ENCODE peak calls at places on chromosomes 5 and 9, in four cellular contexts. K is HepG2, V is IMR-90, O is A549. F is an unnamed sample.

GRCh38 chr9:93110400-93110855 is 14.4 kb downstream of the CARD19 start:
- DNase-seq in K (no peak), V (no peak), O (no peak), F (no peak)

GRCh38 chr9:13665418-13666066 is 386.1 kb upstream of the MPDZ start:
- DNase-seq in K (peak), V (peak), O (no peak), F (no peak)

GRCh38 chr9:130940693-130941576 is 1.9 kb upstream of the FIBCD1 start:
- DNase-seq in K (peak), V (peak), O (peak), F (peak)

GRCh38 chr5:145246379-145246778 is 588.8 kb downstream of the PRELID2 start:
- DNase-seq in K (no peak), V (no peak), O (no peak), F (no peak)

GRCh38 chr5:90783460-90784333 is 225.1 kb downstream of the ADGRV1 start:
- DNase-seq in K (peak), V (peak), O (peak), F (peak)

GRCh38 chr9:79273311-79273710 is 298.5 kb upstream of the TLE4 start:
- DNase-seq in K (no peak), V (no peak), O (no peak), F (no peak)

GRCh38 chr9:16960084-16960483 is 89.6 kb upstream of the BNC2 start:
- DNase-seq in K (no peak), V (peak), O (no peak), F (no peak)

GRCh38 chr5:149471406-149472183 is 79.6 kb downstream of the CSNK1A1 start:
- DNase-seq in K (no peak), V (peak), O (peak), F (no peak)

GRCh38 chr9:37350486-37351190 is 71.9 kb upstream of the GRHPR start:
- DNase-seq in K (no peak), V (peak), O (no peak), F (no peak)

GRCh38 chr5:82388186-82388585 is 110.0 kb upstream of the RPS23 start:
- DNase-seq in K (no peak), V (peak), O (no peak), F (no peak)

GRCh38 chr5:57441557-57441956 is 41.1 kb downstream of the ACTBL2 start:
- DNase-seq in K (no peak), V (peak), O (no peak), F (no peak)

GRCh38 chr5:121984250-121984649 is 22.5 kb downstream of the SRFBP1 start:
- DNase-seq in K (no peak), V (no peak), O (no peak), F (no peak)

GRCh38 chr5:121987052-121987684 is 25.4 kb downstream of the SRFBP1 start:
- DNase-seq in K (no peak), V (no peak), O (no peak), F (no peak)

GRCh38 chr5:121988443-121988842 is 26.7 kb downstream of the SRFBP1 start:
- DNase-seq in K (no peak), V (no peak), O (no peak), F (no peak)

GRCh38 chr5:121982500-121983261 is 20.9 kb downstream of the SRFBP1 start:
- DNase-seq in K (no peak), V (peak), O (no peak), F (no peak)

DNA sequence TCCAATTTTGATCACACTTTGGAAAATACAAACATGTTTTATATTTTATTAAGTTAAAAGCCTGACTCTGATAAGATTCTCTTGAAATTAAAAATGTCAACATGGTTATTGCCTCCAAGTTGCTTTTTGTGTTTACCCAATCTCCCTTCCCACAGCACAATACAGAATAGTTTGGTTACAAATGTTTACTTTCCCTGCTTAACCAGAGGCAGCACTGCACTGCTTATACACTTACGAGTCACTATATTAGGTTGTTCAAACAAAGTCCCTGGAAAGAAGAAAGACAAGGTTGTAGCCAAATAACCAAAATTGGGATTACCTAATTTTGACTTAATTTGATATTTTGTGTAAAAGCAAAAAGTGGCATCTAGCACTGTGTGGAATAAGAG is 25.9 kb downstream of the SRFBP1 start:
- DNase-seq in K (peak), V (peak), O (no peak), F (no peak)
- TF ChIP-seq BHLHE40 in K (no peak), V (no peak), O (no peak), F (no peak)

GRCh38 chr9:121226186-121226585 is 24.5 kb upstream of the RAB14 start:
- DNase-seq in K (no peak), V (peak), O (no peak), F (no peak)
- TF ChIP-seq BHLHE40 in K (no peak), V (no peak), O (no peak), F (no peak)

DNA sequence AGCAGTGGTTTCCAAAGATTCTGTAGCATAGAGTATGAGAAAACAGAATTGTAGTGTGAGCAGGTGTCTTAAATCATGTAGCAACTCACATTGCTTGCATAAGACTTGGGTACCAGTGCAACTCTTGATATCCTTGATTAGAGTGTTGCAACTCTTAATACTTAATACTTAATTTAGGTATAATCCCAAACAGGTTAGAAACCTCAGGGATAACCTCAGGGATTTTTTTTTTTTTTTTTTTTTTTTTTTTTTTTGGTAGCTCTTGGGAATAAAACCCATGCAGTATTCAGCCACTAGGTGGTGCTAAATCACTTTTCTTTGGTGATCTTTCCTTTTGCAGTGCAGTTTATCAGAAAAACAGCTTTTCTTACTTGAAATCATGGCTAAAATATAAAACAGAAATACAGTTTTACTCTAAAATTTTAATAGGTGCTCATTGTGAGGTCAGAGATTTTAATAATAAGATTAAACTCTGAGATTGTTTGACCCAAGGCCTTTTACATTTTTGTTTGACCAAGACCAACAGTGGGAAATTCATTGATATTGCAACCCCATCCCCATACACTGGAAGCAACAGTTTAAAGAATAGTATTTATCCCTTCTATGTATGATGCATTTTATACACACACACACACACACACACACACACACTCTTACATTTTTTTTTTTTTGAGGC is 55.3 kb downstream of the ERAP1 start:
- DNase-seq in K (peak), V (peak), O (peak), F (peak)
- TF ChIP-seq BHLHE40 in K (no peak), V (no peak), O (no peak), F (no peak)

GRCh38 chr9:78032599-78033457 is 1.2 kb upstream of the GNAQ start:
- DNase-seq in K (no peak), V (no peak), O (peak), F (no peak)

GRCh38 chr9:78030553-78031270 is 899 bp downstream of the GNAQ start:
- DNase-seq in K (no peak), V (peak), O (no peak), F (peak)

GRCh38 chr9:78033870-78034269 is 2.3 kb upstream of the GNAQ start:
- DNase-seq in K (no peak), V (no peak), O (no peak), F (no peak)

GRCh38 chr9:78031271-78031825 is at the start of gene GNAQ:
- DNase-seq in K (no peak), V (peak), O (peak), F (no peak)

GRCh38 chr9:78031826-78032598 is 401 bp upstream of the GNAQ start:
- DNase-seq in K (peak), V (peak), O (peak), F (peak)
- TF ChIP-seq BHLHE40 in K (no peak), V (no peak), O (no peak), F (no peak)

GRCh38 chr9:123070210-123070609 is 36.7 kb downstream of the GPR21 start:
- DNase-seq in K (no peak), V (no peak), O (no peak), F (no peak)
- TF ChIP-seq BHLHE40 in K (no peak), V (no peak), O (no peak), F (no peak)

GRCh38 chr5:141514330-141515111 is 25.6 kb downstream of the PCDHGC5 start:
- DNase-seq in K (no peak), V (peak), O (no peak), F (no peak)
- TF ChIP-seq BHLHE40 in K (no peak), V (no peak), O (no peak), F (no peak)